ENCODE peak calls at places on chromosomes 2 and 18, in four cellular contexts. F is fibroblast of mammary gland; T is NCI-H1105; L is stimulated activated CD4-positive, alpha-beta T cell treated with anti-CD3 and anti-CD28 coated beads, Interleukin-12 subunit alpha, Interleukin-12 subunit beta, amount 100 ng/mL, for 48 hours. B is an unnamed sample.

GRCh38 chr18:3703732-3704176 is 253.8 kb downstream of the TGIF1 start:
- DNase-seq in F (peak), T (no peak), L (peak), B (no peak)

GRCh38 chr2:45380131-45380836 is 230.8 kb downstream of the SRBD1 start:
- DNase-seq in F (peak), T (no peak), L (no peak), B (no peak)

GRCh38 chr2:142321706-142322280 is 191.0 kb upstream of the LRP1B start:
- DNase-seq in F (no peak), T (no peak), L (no peak), B (no peak)

GRCh38 chr2:240812721-240813120 is 7.3 kb downstream of the KIF1A start:
- DNase-seq in F (no peak), T (no peak), L (no peak), B (no peak)

GRCh38 chr2:201984800-201985525 is 48.7 kb upstream of the FZD7 start:
- DNase-seq in F (no peak), T (no peak), L (no peak), B (no peak)

GRCh38 chr2:44237221-44237620 is 38.1 kb upstream of the SLC3A1 start:
- DNase-seq in F (no peak), T (no peak), L (no peak), B (no peak)

GRCh38 chr2:68193144-68193543 is 35.5 kb downstream of the PNO1 start:
- DNase-seq in F (peak), T (no peak), L (no peak), B (no peak)

GRCh38 chr2:16709769-16710168 is 44.1 kb upstream of the CYRIA start:
- DNase-seq in F (no peak), T (no peak), L (no peak), B (no peak)

GRCh38 chr2:236997086-236997485 is 88.6 kb upstream of the COPS8 start:
- DNase-seq in F (no peak), T (no peak), L (no peak), B (no peak)

GRCh38 chr2:176680916-176681315 is 411.7 kb downstream of the MTX2 start:
- DNase-seq in F (peak), T (no peak), L (no peak), B (no peak)

GRCh38 chr2:11495844-11496271 is 29.9 kb upstream of the E2F6 start:
- DNase-seq in F (no peak), T (no peak), L (no peak), B (no peak)

GRCh38 chr2:17915099-17915498 is 36.6 kb downstream of the KCNS3 start:
- DNase-seq in F (no peak), T (no peak), L (no peak), B (no peak)

GRCh38 chr2:86301010-86301409 is 36.4 kb downstream of the REEP1 start:
- DNase-seq in F (no peak), T (no peak), L (no peak), B (no peak)

GRCh38 chr2:157722580-157723234 is 94.0 kb upstream of the ACVR1C start:
- DNase-seq in F (peak), T (peak), L (no peak), B (no peak)

GRCh38 chr2:23091900-23092299 is 293.1 kb upstream of the KLHL29 start:
- DNase-seq in F (no peak), T (no peak), L (no peak), B (no peak)

GRCh38 chr2:199457147-199458016 is at the start of gene SATB2:
- DNase-seq in F (peak), T (peak), L (no peak), B (no peak)

GRCh38 chr2:26978061-26978596 is 7.7 kb downstream of the MAPRE3 start:
- DNase-seq in F (no peak), T (peak), L (no peak), B (no peak)

GRCh38 chr2:63692002-63692606 is 103.3 kb downstream of the MDH1 start:
- DNase-seq in F (peak), T (peak), L (no peak), B (peak)

GRCh38 chr2:230326453-230327417 is at the start of gene SP140L:
- DNase-seq in F (peak), T (no peak), L (peak), B (peak)

GRCh38 chr2:154120706-154121105 is 249.0 kb downstream of the GALNT13 start:
- DNase-seq in F (no peak), T (no peak), L (no peak), B (no peak)

GRCh38 chr2:100482741-100483140 is 12.5 kb downstream of the NMS start:
- DNase-seq in F (no peak), T (no peak), L (no peak), B (no peak)

GRCh38 chr2:197784956-197785941 is at the start of gene BOLL:
- DNase-seq in F (no peak), T (no peak), L (no peak), B (no peak)

GRCh38 chr2:207315131-207315530 is 149.4 kb upstream of the KLF7 start:
- DNase-seq in F (peak), T (no peak), L (no peak), B (no peak)

GRCh38 chr2:45651415-45652089 is at the start of gene PRKCE:
- DNase-seq in F (peak), T (no peak), L (peak), B (peak)

GRCh38 chr2:219996366-219996765 is 368.9 kb downstream of the SLC4A3 start:
- DNase-seq in F (no peak), T (no peak), L (no peak), B (no peak)

B was measured in naive thymus-derived CD8-positive, alpha-beta T cell.